ENCODE peak calls at places on chromosome 7, in eight cellular contexts. M, G, W, H, K, V, D and N are unnamed samples.

GRCh38 chr7:150968056-150968455 is 10.1 kb downstream of the KCNH2 start:
- DNase-seq in D (no peak), V (no peak), W (no peak), M (no peak), K (no peak), H (no peak), G (no peak), N (no peak)

GRCh38 chr7:94145602-94146001 is 141.4 kb upstream of the BET1 start:
- DNase-seq in G (no peak), V (no peak), M (no peak), H (no peak), D (no peak), K (peak), W (no peak), N (no peak)

GRCh38 chr7:127632276-127632910 is 14.5 kb upstream of the PAX4 start:
- DNase-seq in W (no peak), D (no peak), V (peak), H (no peak), G (no peak), K (no peak), M (no peak), N (no peak)

GRCh38 chr7:104584620-104585019 is 256.2 kb downstream of the LHFPL3 start:
- DNase-seq in G (no peak), H (no peak), W (no peak), K (no peak), V (no peak), M (no peak), D (no peak), N (no peak)

GRCh38 chr7:25716421-25716820 is 435.6 kb upstream of the NFE2L3 start:
- DNase-seq in W (no peak), K (no peak), H (no peak), D (no peak), G (no peak), M (no peak), V (no peak), N (no peak)

GRCh38 chr7:92838934-92839333 is 2.6 kb upstream of the CDK6 start:
- DNase-seq in M (no peak), K (no peak), G (no peak), D (no peak), V (no peak), H (no peak), W (no peak), N (no peak)

GRCh38 chr7:55223023-55223422 is 142.1 kb upstream of the LANCL2 start:
- DNase-seq in V (no peak), D (no peak), M (no peak), G (no peak), K (no peak), W (no peak), H (no peak), N (no peak)

GRCh38 chr7:69962077-69962855 is 364.0 kb downstream of the AUTS2 start:
- DNase-seq in V (no peak), H (no peak), D (no peak), G (no peak), M (no peak), W (peak), K (no peak), N (no peak)

GRCh38 chr7:46153951-46154787 is 233.1 kb upstream of the IGFBP3 start:
- DNase-seq in H (no peak), G (no peak), M (no peak), V (no peak), D (peak), W (no peak), K (peak), N (peak)

GRCh38 chr7:3039787-3040186 is 3.9 kb downstream of the CARD11 start:
- DNase-seq in W (no peak), G (no peak), M (no peak), D (no peak), V (no peak), K (no peak), H (no peak), N (no peak)

GRCh38 chr7:71497233-71497946 is 365.4 kb downstream of the GALNT17 start:
- DNase-seq in D (no peak), M (peak), V (no peak), H (peak), W (no peak), K (no peak), G (no peak), N (no peak)

GRCh38 chr7:143936087-143937009 is 1.3 kb downstream of the OR2F2 start:
- DNase-seq in K (no peak), W (no peak), M (no peak), H (no peak), G (no peak), V (no peak), D (peak), N (no peak)

GRCh38 chr7:84950836-84951235 is 236.0 kb downstream of the SEMA3D start:
- DNase-seq in K (peak), W (no peak), V (no peak), H (no peak), G (no peak), M (no peak), D (no peak), N (no peak)

GRCh38 chr7:21717323-21717722 is 174.5 kb downstream of the DNAH11 start:
- DNase-seq in W (no peak), V (no peak), M (no peak), G (no peak), H (no peak), D (no peak), K (no peak), N (no peak)

GRCh38 chr7:21724562-21724961 is 181.7 kb downstream of the DNAH11 start:
- DNase-seq in G (no peak), H (no peak), K (no peak), M (no peak), W (no peak), V (no peak), D (no peak), N (no peak)

GRCh38 chr7:21719846-21720245 is 177.0 kb downstream of the DNAH11 start:
- DNase-seq in M (no peak), K (no peak), D (no peak), G (no peak), V (no peak), H (no peak), W (no peak), N (no peak)

GRCh38 chr7:21722371-21722770 is 179.5 kb downstream of the DNAH11 start:
- DNase-seq in D (no peak), G (no peak), H (no peak), V (no peak), W (no peak), M (no peak), K (no peak), N (peak)
- TF ChIP-seq CTCF in D (peak), G (no peak), H (no peak), V (no peak), W (no peak), M (no peak), K (no peak), N (peak)

GRCh38 chr7:101746311-101746710 is 71.1 kb upstream of the CUX1 start:
- DNase-seq in H (no peak), V (no peak), W (no peak), K (no peak), G (no peak), D (no peak), M (no peak), N (no peak)
- H3K27ac ChIP-seq in H (no peak), V (no peak), W (no peak), K (no peak), G (no peak), D (no peak), M (no peak), N (no peak)

GRCh38 chr7:31175672-31176071 is 123.6 kb downstream of the ADCYAP1R1 start:
- DNase-seq in D (no peak), H (no peak), K (peak), G (no peak), M (no peak), W (no peak), V (no peak), N (peak)
- TF ChIP-seq CTCF in D (peak), H (no peak), K (peak), G (no peak), M (no peak), W (no peak), V (no peak), N (peak)

GRCh38 chr7:728602-729001 is 1.5 kb upstream of the PRKAR1B start:
- DNase-seq in V (no peak), G (no peak), M (no peak), H (no peak), W (no peak), K (no peak), D (no peak), N (no peak)

GRCh38 chr7:726084-726853 is at the start of gene DNAAF5:
- DNase-seq in H (peak), D (peak), M (peak), V (peak), W (peak), K (peak), G (peak), N (peak)

GRCh38 chr7:727806-728460 is 852 bp upstream of the PRKAR1B start:
- DNase-seq in W (no peak), D (no peak), V (no peak), K (no peak), H (no peak), M (no peak), G (no peak), N (no peak)

GRCh38 chr7:726854-727103 is 280 bp downstream of the DNAAF5 start:
- DNase-seq in M (no peak), H (no peak), W (no peak), D (no peak), V (no peak), G (no peak), K (no peak), N (no peak)

DNA sequence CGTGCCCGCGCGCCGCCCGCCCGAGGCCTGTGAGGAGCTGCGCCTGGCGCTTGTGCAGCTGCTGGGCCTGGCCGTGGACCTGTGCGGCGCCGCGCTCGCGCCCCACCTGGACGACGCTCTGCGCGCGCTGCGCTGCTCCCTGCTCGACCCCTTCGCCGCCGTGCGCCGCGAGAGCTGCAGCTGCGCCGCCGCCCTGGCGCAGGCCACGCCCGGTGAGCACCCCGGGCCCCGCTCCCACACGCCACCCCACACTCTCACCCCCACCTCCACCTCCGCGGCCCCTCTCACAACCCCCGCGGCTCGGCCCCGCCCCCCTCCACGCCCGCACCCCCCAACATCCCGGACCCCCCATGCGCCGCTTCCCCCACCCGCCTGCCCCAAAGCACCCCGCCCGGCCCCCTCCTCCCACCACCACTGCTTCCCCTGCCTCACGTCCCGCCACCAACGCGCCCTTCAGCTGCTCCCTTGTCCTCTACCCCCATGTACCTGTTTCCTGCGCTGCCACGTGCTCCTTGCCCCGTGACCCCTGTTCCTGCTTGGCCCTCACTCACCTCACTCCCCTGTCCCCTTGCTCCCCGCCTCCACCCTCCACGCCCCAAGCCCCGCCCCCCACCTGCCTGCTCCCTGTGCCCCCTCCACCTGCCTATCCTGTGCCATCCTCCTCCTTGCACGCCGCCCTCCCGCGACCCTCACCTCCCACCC is at the start of gene PRKAR1B:
- DNase-seq in H (no peak), V (no peak), M (no peak), W (no peak), D (no peak), K (peak), G (no peak), N (peak)
- H3K27ac ChIP-seq in H (peak), V (peak), M (peak), W (peak), D (peak), K (peak), G (peak), N (peak)

GRCh38 chr7:98946389-98946788 is 68.1 kb downstream of the TRRAP start:
- DNase-seq in V (no peak), D (no peak), G (no peak), K (no peak), H (no peak), W (no peak), M (no peak), N (no peak)

GRCh38 chr7:98944386-98944785 is 66.1 kb downstream of the TRRAP start:
- DNase-seq in H (no peak), G (no peak), K (no peak), M (no peak), V (no peak), W (no peak), D (no peak), N (no peak)

GRCh38 chr7:98945852-98946251 is 67.5 kb downstream of the TRRAP start:
- DNase-seq in M (no peak), W (no peak), V (no peak), H (no peak), G (no peak), K (no peak), D (no peak), N (no peak)

GRCh38 chr7:98949336-98950044 is 71.2 kb downstream of the TRRAP start:
- DNase-seq in D (no peak), H (no peak), M (peak), K (no peak), W (no peak), G (no peak), V (no peak), N (no peak)
- TF ChIP-seq CTCF in D (no peak), H (no peak), M (no peak), K (no peak), W (no peak), G (no peak), V (no peak), N (no peak)

GRCh38 chr7:130939285-130940095 is 205.5 kb upstream of the KLF14 start:
- DNase-seq in D (no peak), V (no peak), M (no peak), G (no peak), K (no peak), W (no peak), H (no peak), N (no peak)
- H3K27ac ChIP-seq in D (peak), V (no peak), M (no peak), G (no peak), K (peak), W (peak), H (no peak), N (no peak)